ENCODE peak calls at places on chromosome 3, in five cellular contexts. One of them, this sample, is unnamed.

GRCh38 chr3:140206196-140207040 is 271.4 kb downstream of the CLSTN2 start:
- DNase-seq in MM.1S: no peak
- DNase-seq in heart right ventricle: peak
- DNase-seq in astrocyte of the spinal cord: peak
- DNase-seq in GM23338: peak
- DNase-seq in this sample: no peak

GRCh38 chr3:173770011-173770410 is 372.5 kb downstream of the NLGN1 start:
- DNase-seq in MM.1S: no peak
- DNase-seq in heart right ventricle: no peak
- DNase-seq in GM23338: no peak
- DNase-seq in astrocyte of the spinal cord: peak
- DNase-seq in this sample: no peak

GRCh38 chr3:113697192-113698090 is 999 bp upstream of the USF3 start:
- DNase-seq in heart right ventricle: peak
- DNase-seq in astrocyte of the spinal cord: no peak
- DNase-seq in MM.1S: peak
- DNase-seq in GM23338: peak
- DNase-seq in this sample: peak

GRCh38 chr3:27110020-27110419 is 259.2 kb downstream of the NEK10 start:
- DNase-seq in heart right ventricle: no peak
- DNase-seq in GM23338: no peak
- DNase-seq in MM.1S: no peak
- DNase-seq in astrocyte of the spinal cord: no peak
- DNase-seq in this sample: no peak

GRCh38 chr3:126118591-126118990 is 34.7 kb upstream of the SLC41A3 start:
- DNase-seq in astrocyte of the spinal cord: no peak
- DNase-seq in heart right ventricle: no peak
- DNase-seq in GM23338: no peak
- DNase-seq in MM.1S: no peak
- DNase-seq in this sample: no peak

GRCh38 chr3:176737480-176738147 is 459.7 kb downstream of the TBL1XR1 start:
- DNase-seq in heart right ventricle: no peak
- DNase-seq in GM23338: no peak
- DNase-seq in astrocyte of the spinal cord: no peak
- DNase-seq in MM.1S: no peak
- DNase-seq in this sample: no peak

GRCh38 chr3:41600616-41601015 is 361.3 kb downstream of the ULK4 start:
- DNase-seq in astrocyte of the spinal cord: peak
- DNase-seq in GM23338: no peak
- DNase-seq in MM.1S: no peak
- DNase-seq in heart right ventricle: no peak
- DNase-seq in this sample: no peak

GRCh38 chr3:52524752-52525661 is 8.7 kb downstream of the NT5DC2 start:
- DNase-seq in GM23338: no peak
- DNase-seq in heart right ventricle: peak
- DNase-seq in MM.1S: no peak
- DNase-seq in astrocyte of the spinal cord: no peak
- DNase-seq in this sample: no peak

GRCh38 chr3:125059488-125060245 is 3.9 kb upstream of the HEG1 start:
- DNase-seq in heart right ventricle: no peak
- DNase-seq in MM.1S: no peak
- DNase-seq in GM23338: peak
- DNase-seq in astrocyte of the spinal cord: no peak
- DNase-seq in this sample: no peak

GRCh38 chr3:3615533-3615932 is 183.7 kb upstream of the LRRN1 start:
- DNase-seq in MM.1S: no peak
- DNase-seq in heart right ventricle: no peak
- DNase-seq in GM23338: no peak
- DNase-seq in astrocyte of the spinal cord: no peak
- DNase-seq in this sample: no peak

GRCh38 chr3:126664591-126665214 is 9.8 kb upstream of the TXNRD3 start:
- DNase-seq in heart right ventricle: no peak
- DNase-seq in astrocyte of the spinal cord: peak
- DNase-seq in GM23338: peak
- DNase-seq in MM.1S: no peak
- DNase-seq in this sample: no peak

GRCh38 chr3:194073926-194074325 is 62.0 kb upstream of the HES1 start:
- DNase-seq in GM23338: no peak
- DNase-seq in astrocyte of the spinal cord: no peak
- DNase-seq in heart right ventricle: no peak
- DNase-seq in MM.1S: no peak
- DNase-seq in this sample: no peak

GRCh38 chr3:18232317-18232716 is 192.8 kb downstream of the SATB1 start:
- DNase-seq in MM.1S: no peak
- DNase-seq in GM23338: no peak
- DNase-seq in astrocyte of the spinal cord: no peak
- DNase-seq in heart right ventricle: no peak
- DNase-seq in this sample: no peak

GRCh38 chr3:178455966-178456365 is 80.3 kb upstream of the KCNMB2 start:
- DNase-seq in MM.1S: no peak
- DNase-seq in astrocyte of the spinal cord: no peak
- DNase-seq in heart right ventricle: no peak
- DNase-seq in GM23338: no peak
- DNase-seq in this sample: no peak

GRCh38 chr3:101623656-101624055 is 49.7 kb downstream of the PCNP start:
- DNase-seq in GM23338: no peak
- DNase-seq in astrocyte of the spinal cord: no peak
- DNase-seq in heart right ventricle: no peak
- DNase-seq in MM.1S: no peak
- DNase-seq in this sample: no peak

GRCh38 chr3:108126348-108126747 is 35.5 kb upstream of the CD47 start:
- DNase-seq in MM.1S: no peak
- DNase-seq in heart right ventricle: no peak
- DNase-seq in GM23338: no peak
- DNase-seq in astrocyte of the spinal cord: no peak
- DNase-seq in this sample: no peak

GRCh38 chr3:140128217-140129137 is 193.5 kb downstream of the CLSTN2 start:
- DNase-seq in astrocyte of the spinal cord: no peak
- DNase-seq in heart right ventricle: peak
- DNase-seq in MM.1S: no peak
- DNase-seq in GM23338: peak
- DNase-seq in this sample: peak

GRCh38 chr3:165455360-165455759 is 259.2 kb upstream of the SLITRK3 start:
- DNase-seq in heart right ventricle: no peak
- DNase-seq in MM.1S: peak
- DNase-seq in astrocyte of the spinal cord: no peak
- DNase-seq in GM23338: no peak
- DNase-seq in this sample: no peak

GRCh38 chr3:32118215-32118614 is 11.8 kb downstream of the GPD1L start:
- DNase-seq in astrocyte of the spinal cord: no peak
- DNase-seq in MM.1S: no peak
- DNase-seq in GM23338: no peak
- DNase-seq in heart right ventricle: no peak
- DNase-seq in this sample: no peak

GRCh38 chr3:88038561-88038960 is 20.2 kb downstream of the CGGBP1 start:
- DNase-seq in GM23338: no peak
- DNase-seq in heart right ventricle: no peak
- DNase-seq in astrocyte of the spinal cord: peak
- DNase-seq in MM.1S: no peak
- DNase-seq in this sample: no peak

GRCh38 chr3:57729339-57730039 is 26.6 kb upstream of the SLMAP start:
- DNase-seq in MM.1S: no peak
- DNase-seq in GM23338: no peak
- DNase-seq in astrocyte of the spinal cord: peak
- DNase-seq in heart right ventricle: no peak
- DNase-seq in this sample: no peak

GRCh38 chr3:134201201-134202130 is 49.2 kb downstream of the RYK start:
- DNase-seq in astrocyte of the spinal cord: peak
- DNase-seq in GM23338: no peak
- DNase-seq in MM.1S: no peak
- DNase-seq in heart right ventricle: no peak
- DNase-seq in this sample: no peak

GRCh38 chr3:134198414-134198813 is 52.2 kb downstream of the RYK start:
- DNase-seq in astrocyte of the spinal cord: no peak
- DNase-seq in heart right ventricle: no peak
- DNase-seq in GM23338: no peak
- DNase-seq in MM.1S: no peak
- DNase-seq in this sample: no peak

GRCh38 chr3:134194247-134194646 is 56.4 kb downstream of the RYK start:
- DNase-seq in GM23338: no peak
- DNase-seq in heart right ventricle: no peak
- DNase-seq in astrocyte of the spinal cord: no peak
- DNase-seq in MM.1S: no peak
- DNase-seq in this sample: no peak

GRCh38 chr3:134199240-134199639 is 51.4 kb downstream of the RYK start:
- DNase-seq in astrocyte of the spinal cord: no peak
- DNase-seq in MM.1S: no peak
- DNase-seq in heart right ventricle: no peak
- DNase-seq in GM23338: no peak
- DNase-seq in this sample: no peak

GRCh38 chr3:134197681-134198261 is 52.9 kb downstream of the RYK start:
- DNase-seq in heart right ventricle: peak
- DNase-seq in MM.1S: peak
- DNase-seq in GM23338: peak
- DNase-seq in astrocyte of the spinal cord: peak
- DNase-seq in this sample: peak
- TF ChIP-seq CTCF in heart right ventricle: peak
- TF ChIP-seq CTCF in MM.1S: peak
- TF ChIP-seq CTCF in GM23338: peak
- TF ChIP-seq CTCF in astrocyte of the spinal cord: peak
- TF ChIP-seq CTCF in this sample: peak

GRCh38 chr3:133374706-133375105 is 25.1 kb upstream of the BFSP2 start:
- DNase-seq in GM23338: no peak
- DNase-seq in MM.1S: no peak
- DNase-seq in astrocyte of the spinal cord: peak
- DNase-seq in heart right ventricle: no peak
- DNase-seq in this sample: no peak

GRCh38 chr3:133380481-133381225 is 19.2 kb upstream of the BFSP2 start:
- DNase-seq in astrocyte of the spinal cord: no peak
- DNase-seq in GM23338: no peak
- DNase-seq in MM.1S: no peak
- DNase-seq in heart right ventricle: no peak
- DNase-seq in this sample: no peak

GRCh38 chr3:133376805-133377204 is 23.1 kb upstream of the BFSP2 start:
- DNase-seq in heart right ventricle: no peak
- DNase-seq in GM23338: no peak
- DNase-seq in MM.1S: no peak
- DNase-seq in astrocyte of the spinal cord: no peak
- DNase-seq in this sample: no peak

GRCh38 chr3:133379926-133380325 is 19.9 kb upstream of the BFSP2 start:
- DNase-seq in GM23338: no peak
- DNase-seq in astrocyte of the spinal cord: no peak
- DNase-seq in heart right ventricle: no peak
- DNase-seq in MM.1S: no peak
- DNase-seq in this sample: no peak

GRCh38 chr3:133377396-133377795 is 22.5 kb upstream of the BFSP2 start:
- DNase-seq in heart right ventricle: no peak
- DNase-seq in MM.1S: peak
- DNase-seq in astrocyte of the spinal cord: peak
- DNase-seq in GM23338: peak
- DNase-seq in this sample: peak
- TF ChIP-seq CTCF in heart right ventricle: peak
- TF ChIP-seq CTCF in MM.1S: peak
- TF ChIP-seq CTCF in astrocyte of the spinal cord: peak
- TF ChIP-seq CTCF in GM23338: peak
- TF ChIP-seq CTCF in this sample: peak

DNA sequence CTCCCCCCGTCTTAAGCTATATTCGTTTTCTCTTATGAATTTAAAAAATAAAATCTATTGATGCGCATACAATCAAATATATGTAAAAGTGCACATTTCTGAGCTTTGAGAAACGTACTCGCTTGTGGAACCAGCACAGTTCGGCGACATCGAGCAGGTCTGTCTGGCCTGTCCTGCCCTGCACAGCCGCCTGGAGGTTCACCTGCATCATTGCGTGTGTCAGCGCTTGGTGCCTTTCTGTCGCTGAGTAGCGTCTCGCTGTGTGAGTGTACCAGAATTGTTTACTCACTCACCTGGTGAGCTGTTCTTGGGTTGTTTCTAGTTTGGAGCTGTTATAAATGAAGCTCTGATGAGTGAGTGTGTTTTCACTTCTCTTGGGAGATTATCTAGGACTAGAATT is 104.0 kb downstream of the VGLL4 start:
- DNase-seq in MM.1S: no peak
- DNase-seq in astrocyte of the spinal cord: no peak
- DNase-seq in heart right ventricle: no peak
- DNase-seq in GM23338: peak
- DNase-seq in this sample: no peak
- TF ChIP-seq CTCF in MM.1S: no peak
- TF ChIP-seq CTCF in astrocyte of the spinal cord: no peak
- TF ChIP-seq CTCF in heart right ventricle: no peak
- TF ChIP-seq CTCF in GM23338: peak
- TF ChIP-seq CTCF in this sample: no peak

GRCh38 chr3:45506751-45507391 is 87.7 kb upstream of the LIMD1 start:
- DNase-seq in MM.1S: no peak
- DNase-seq in GM23338: no peak
- DNase-seq in astrocyte of the spinal cord: no peak
- DNase-seq in heart right ventricle: no peak
- DNase-seq in this sample: no peak

GRCh38 chr3:45509038-45509767 is 85.3 kb upstream of the LIMD1 start:
- DNase-seq in MM.1S: no peak
- DNase-seq in heart right ventricle: no peak
- DNase-seq in GM23338: peak
- DNase-seq in astrocyte of the spinal cord: peak
- DNase-seq in this sample: no peak

GRCh38 chr3:45508659-45509037 is 85.9 kb upstream of the LIMD1 start:
- DNase-seq in MM.1S: no peak
- DNase-seq in heart right ventricle: no peak
- DNase-seq in astrocyte of the spinal cord: no peak
- DNase-seq in GM23338: no peak
- DNase-seq in this sample: no peak

GRCh38 chr3:45506084-45506483 is 88.5 kb upstream of the LIMD1 start:
- DNase-seq in astrocyte of the spinal cord: no peak
- DNase-seq in heart right ventricle: no peak
- DNase-seq in GM23338: no peak
- DNase-seq in MM.1S: no peak
- DNase-seq in this sample: no peak

GRCh38 chr3:45507820-45508317 is 86.7 kb upstream of the LIMD1 start:
- DNase-seq in MM.1S: no peak
- DNase-seq in astrocyte of the spinal cord: peak
- DNase-seq in heart right ventricle: peak
- DNase-seq in GM23338: peak
- DNase-seq in this sample: no peak
- TF ChIP-seq CTCF in MM.1S: no peak
- TF ChIP-seq CTCF in astrocyte of the spinal cord: peak
- TF ChIP-seq CTCF in heart right ventricle: peak
- TF ChIP-seq CTCF in GM23338: peak
- TF ChIP-seq CTCF in this sample: no peak

GRCh38 chr3:184525337-184526157 is 36.0 kb upstream of the EPHB3 start:
- DNase-seq in heart right ventricle: no peak
- DNase-seq in MM.1S: no peak
- DNase-seq in astrocyte of the spinal cord: no peak
- DNase-seq in GM23338: peak
- DNase-seq in this sample: peak
- TF ChIP-seq CTCF in heart right ventricle: no peak
- TF ChIP-seq CTCF in MM.1S: no peak
- TF ChIP-seq CTCF in astrocyte of the spinal cord: no peak
- TF ChIP-seq CTCF in GM23338: no peak
- TF ChIP-seq CTCF in this sample: no peak

GRCh38 chr3:71930056-71930991 is 145.4 kb upstream of the PROK2 start:
- DNase-seq in heart right ventricle: peak
- DNase-seq in GM23338: peak
- DNase-seq in MM.1S: no peak
- DNase-seq in astrocyte of the spinal cord: peak
- DNase-seq in this sample: peak
- TF ChIP-seq CTCF in heart right ventricle: peak
- TF ChIP-seq CTCF in GM23338: peak
- TF ChIP-seq CTCF in MM.1S: peak
- TF ChIP-seq CTCF in astrocyte of the spinal cord: peak
- TF ChIP-seq CTCF in this sample: peak

GRCh38 chr3:46276497-46277099 is 34.3 kb downstream of the CCR3 start:
- DNase-seq in astrocyte of the spinal cord: no peak
- DNase-seq in heart right ventricle: peak
- DNase-seq in GM23338: peak
- DNase-seq in MM.1S: peak
- DNase-seq in this sample: peak
- TF ChIP-seq CTCF in astrocyte of the spinal cord: peak
- TF ChIP-seq CTCF in heart right ventricle: peak
- TF ChIP-seq CTCF in GM23338: peak
- TF ChIP-seq CTCF in MM.1S: peak
- TF ChIP-seq CTCF in this sample: peak

This sample was measured in GM20000.